ENCODE peak calls at places on chromosomes 13 and 19, in five cellular contexts. N is activated gamma-delta T cell treated with Interleukin-2 at 50 U/mL for 16 hours; T is colonic mucosa; R is NCI-H1105; P is stimulated activated CD8-positive, alpha-beta memory T cell treated with anti-CD3 and anti-CD28 coated beads, Interleukin-4, amount 100 ng/mL, for 4 hours. J is an unnamed sample.
A peak's percentile ranks its signal among the peaks of the same experiment; 100 is the strongest.

GRCh38 chr13:40047322-40047771 is 391.9 kb downstream of the COG6 start:
- DNase-seq in N (no peak), T (no peak), R (no peak), P (no peak), J (no peak)

GRCh38 chr19:38073806-38074685 is 150.0 kb downstream of the DPF1 start:
- DNase-seq in N (no peak), T (no peak), R (no peak), P (no peak), J (no peak)

GRCh38 chr13:111850458-111850857 is 216.5 kb upstream of the SOX1 start:
- DNase-seq in N (no peak), T (no peak), R (no peak), P (no peak), J (no peak)

GRCh38 chr19:10037809-10038208 is 24.5 kb downstream of the RDH8 start:
- DNase-seq in N (no peak), T (peak; percentile 47), R (no peak), P (no peak), J (no peak)

GRCh38 chr13:30341815-30342570 is 34.6 kb upstream of the KATNAL1 start:
- DNase-seq in N (no peak), T (peak; percentile 62), R (peak; percentile 20), P (no peak), J (peak; percentile 61)

GRCh38 chr19:2983351-2984195 is 6.2 kb downstream of the TLE6 start:
- DNase-seq in N (no peak), T (peak; percentile 36), R (peak; percentile 93), P (no peak), J (peak; percentile 69)

GRCh38 chr19:33883869-33884519 is 87.3 kb downstream of the KCTD15 start:
- DNase-seq in N (no peak), T (no peak), R (no peak), P (no peak), J (no peak)

GRCh38 chr19:15374796-15375440 is 4.7 kb downstream of the AKAP8 start:
- DNase-seq in N (no peak), T (no peak), R (no peak), P (no peak), J (no peak)

GRCh38 chr19:54248016-54248601 is 5.5 kb upstream of the LILRA6 start:
- DNase-seq in N (no peak), T (no peak), R (no peak), P (no peak), J (peak; percentile 57)

GRCh38 chr13:49908637-49909036 is 27.5 kb downstream of the SPRYD7 start:
- DNase-seq in N (no peak), T (no peak), R (no peak), P (no peak), J (no peak)

GRCh38 chr19:45767881-45768643 is 990 bp downstream of the SIX5 start:
- DNase-seq in N (no peak), T (peak; percentile 67), R (no peak), P (no peak), J (no peak)

GRCh38 chr19:53091413-53091812 is 11.8 kb downstream of the ZNF160 start:
- DNase-seq in N (no peak), T (no peak), R (no peak), P (no peak), J (no peak)

GRCh38 chr19:49488046-49488862 is 846 bp downstream of the RPL13A start:
- DNase-seq in N (no peak), T (no peak), R (no peak), P (no peak), J (no peak)

GRCh38 chr13:30905932-30906383 is at the start of gene MEDAG:
- DNase-seq in N (no peak), T (peak; percentile 39), R (no peak), P (no peak), J (no peak)

GRCh38 chr19:2050991-2051770 is at the start of gene MKNK2:
- DNase-seq in N (peak; percentile 96), T (peak; percentile 94), R (peak; percentile 86), P (peak; percentile 89), J (peak; percentile 72)

GRCh38 chr19:41248895-41249294 is 15.3 kb upstream of the HNRNPUL1 start:
- DNase-seq in N (no peak), T (no peak), R (no peak), P (no peak), J (no peak)

GRCh38 chr13:112733661-112734379 is 44.0 kb downstream of the ATP11A start:
- DNase-seq in N (no peak), T (no peak), R (peak; percentile 17), P (no peak), J (no peak)

GRCh38 chr19:43524922-43525835 is 1.8 kb downstream of the ETHE1 start:
- DNase-seq in N (peak; percentile 24), T (peak; percentile 92), R (no peak), P (no peak), J (no peak)